ENCODE peak calls at places on chromosomes 11 and 22, in eight cellular contexts. S, O, P, X, W, H, V and F are unnamed samples.

GRCh38 chr22:21945453-21946261 is 7.0 kb downstream of the PPM1F start:
- DNase-seq in S (no peak), O (no peak), P (no peak), X (no peak), W (no peak), H (no peak), V (no peak), F (no peak)

GRCh38 chr11:64230209-64230984 is at the start of gene DNAJC4:
- DNase-seq in S (peak; percentile 92), O (peak; percentile 83), P (peak; percentile 76), X (peak; percentile 73), W (peak; percentile 89), H (peak; percentile 85), V (peak; percentile 94), F (peak; percentile 84)

GRCh38 chr11:10659339-10660216 is 34.0 kb downstream of the IRAG1 start:
- DNase-seq in S (no peak), O (peak; percentile 94), P (no peak), X (no peak), W (no peak), H (peak; percentile 98), V (no peak), F (no peak)

GRCh38 chr11:114821626-114822025 is 143.3 kb downstream of the NXPE2 start:
- DNase-seq in S (no peak), O (no peak), P (no peak), X (no peak), W (no peak), H (peak; percentile 28), V (no peak), F (no peak)

GRCh38 chr11:10413268-10413667 is 41.8 kb upstream of the AMPD3 start:
- DNase-seq in S (no peak), O (peak; percentile 48), P (no peak), X (no peak), W (no peak), H (peak; percentile 56), V (no peak), F (no peak)

GRCh38 chr22:48720662-48721393 is 1106.8 kb downstream of the BRD1 start:
- DNase-seq in S (no peak), O (no peak), P (no peak), X (no peak), W (no peak), H (no peak), V (peak; percentile 43), F (no peak)

GRCh38 chr22:34427436-34427835 is 507.2 kb upstream of the LARGE1 start:
- DNase-seq in S (no peak), O (no peak), P (no peak), X (no peak), W (no peak), H (no peak), V (no peak), F (no peak)

GRCh38 chr11:122808494-122808893 is 29.8 kb upstream of the CRTAM start:
- DNase-seq in S (no peak), O (peak; percentile 63), P (no peak), X (no peak), W (peak; percentile 58), H (peak; percentile 91), V (no peak), F (no peak)

GRCh38 chr22:29478326-29479276 is 1.4 kb upstream of the NEFH start:
- DNase-seq in S (no peak), O (peak; percentile 13), P (no peak), X (no peak), W (no peak), H (no peak), V (no peak), F (no peak)

GRCh38 chr11:70881948-70882715 is 370.2 kb downstream of the SHANK2 start:
- DNase-seq in S (no peak), O (no peak), P (no peak), X (no peak), W (no peak), H (no peak), V (no peak), F (no peak)

GRCh38 chr11:124638500-124638899 is 15.8 kb downstream of the TBRG1 start:
- DNase-seq in S (no peak), O (no peak), P (no peak), X (no peak), W (no peak), H (no peak), V (no peak), F (no peak)

GRCh38 chr11:45926001-45926401 is 3.5 kb downstream of the LARGE2 start:
- DNase-seq in S (no peak), O (no peak), P (no peak), X (no peak), W (no peak), H (no peak), V (peak; percentile 56), F (no peak)

GRCh38 chr11:111575748-111576147 is 26.5 kb upstream of the SIK2 start:
- DNase-seq in S (no peak), O (no peak), P (no peak), X (no peak), W (no peak), H (no peak), V (no peak), F (no peak)

GRCh38 chr11:477042-477715 is 27.1 kb downstream of the PTDSS2 start:
- DNase-seq in S (no peak), O (no peak), P (no peak), X (no peak), W (no peak), H (no peak), V (no peak), F (no peak)

GRCh38 chr11:123122341-123122740 is 60.4 kb upstream of the HSPA8 start:
- DNase-seq in S (no peak), O (peak; percentile 75), P (no peak), X (no peak), W (no peak), H (peak; percentile 70), V (no peak), F (no peak)

GRCh38 chr11:126172596-126173038 is 38.8 kb downstream of the RPUSD4 start:
- DNase-seq in S (no peak), O (peak; percentile 1), P (no peak), X (no peak), W (no peak), H (peak; percentile 59), V (no peak), F (no peak)

GRCh38 chr22:45831394-45831793 is 145.6 kb downstream of the WNT7B start:
- DNase-seq in S (no peak), O (peak; percentile 56), P (no peak), X (no peak), W (no peak), H (peak; percentile 23), V (no peak), F (no peak)

GRCh38 chr11:820655-821512 is 2.2 kb downstream of the PNPLA2 start:
- DNase-seq in S (peak; percentile 80), O (peak; percentile 66), P (no peak), X (no peak), W (no peak), H (peak; percentile 83), V (peak; percentile 78), F (no peak)

GRCh38 chr11:77075425-77075905 is 8.7 kb downstream of the CAPN5 start:
- DNase-seq in S (no peak), O (no peak), P (no peak), X (no peak), W (no peak), H (no peak), V (no peak), F (no peak)

GRCh38 chr11:62004473-62004872 is 37.0 kb upstream of the FTH1 start:
- DNase-seq in S (peak; percentile 21), O (peak; percentile 98), P (no peak), X (no peak), W (peak; percentile 58), H (peak; percentile 99), V (no peak), F (no peak)

GRCh38 chr11:13875643-13876042 is 86.9 kb upstream of the SPON1 start:
- DNase-seq in S (no peak), O (no peak), P (no peak), X (no peak), W (no peak), H (peak; percentile 17), V (no peak), F (no peak)

GRCh38 chr11:133901999-133902398 is 54.8 kb downstream of the IGSF9B start:
- DNase-seq in S (no peak), O (no peak), P (no peak), X (no peak), W (no peak), H (no peak), V (no peak), F (no peak)

GRCh38 chr11:11588243-11588642 is 33.6 kb downstream of the GALNT18 start:
- DNase-seq in S (no peak), O (no peak), P (no peak), X (no peak), W (no peak), H (no peak), V (no peak), F (no peak)

GRCh38 chr11:10584071-10584501 is 15.6 kb upstream of the LYVE1 start:
- DNase-seq in S (no peak), O (peak; percentile 54), P (no peak), X (no peak), W (no peak), H (peak; percentile 33), V (no peak), F (no peak)

GRCh38 chr11:554824-555499 is 5.6 kb downstream of the LMNTD2 start:
- DNase-seq in S (peak; percentile 64), O (peak; percentile 38), P (no peak), X (peak; percentile 62), W (peak; percentile 89), H (no peak), V (no peak), F (peak; percentile 93)

GRCh38 chr11:26583550-26583949 is 11.5 kb upstream of the MUC15 start:
- DNase-seq in S (no peak), O (peak; percentile 87), P (no peak), X (no peak), W (no peak), H (no peak), V (no peak), F (no peak)

GRCh38 chr11:8018742-8019631 is 31.9 kb downstream of the EIF3F start:
- DNase-seq in S (peak; percentile 76), O (peak; percentile 60), P (peak; percentile 29), X (peak; percentile 47), W (peak; percentile 54), H (peak; percentile 52), V (peak; percentile 81), F (peak; percentile 67)

GRCh38 chr11:7143908-7144307 is 55.1 kb downstream of the RBMXL2 start:
- DNase-seq in S (no peak), O (peak; percentile 54), P (no peak), X (no peak), W (no peak), H (no peak), V (no peak), F (no peak)

GRCh38 chr22:25380141-25380747 is 160.8 kb downstream of the CRYBB2 start:
- DNase-seq in S (no peak), O (no peak), P (no peak), X (no peak), W (no peak), H (no peak), V (no peak), F (no peak)

GRCh38 chr11:121048464-121049233 is 24.7 kb downstream of the TBCEL start:
- DNase-seq in S (no peak), O (peak; percentile 13), P (no peak), X (no peak), W (no peak), H (peak; percentile 20), V (no peak), F (no peak)

GRCh38 chr22:49549256-49549655 is 278.4 kb downstream of the BRD1 start:
- DNase-seq in S (no peak), O (no peak), P (no peak), X (no peak), W (no peak), H (no peak), V (no peak), F (no peak)

GRCh38 chr22:46001426-46002106 is 24.6 kb upstream of the WNT7B start:
- DNase-seq in S (no peak), O (no peak), P (no peak), X (no peak), W (no peak), H (no peak), V (no peak), F (no peak)